ENCODE peak calls at places on chromosomes 7 and 10, in four cellular contexts. Z, C, U and G are unnamed samples.
A peak's percentile ranks its signal among the peaks of the same experiment; 100 is the strongest.

GRCh38 chr7:34269084-34269483 is 363.7 kb downstream of the BMPER start:
- DNase-seq in Z (no peak), C (no peak), U (no peak), G (no peak)

GRCh38 chr10:23186178-23186577 is 5.9 kb upstream of the PTF1A start:
- DNase-seq in Z (no peak), C (no peak), U (no peak), G (no peak)

GRCh38 chr10:129605266-129605985 is 138.4 kb downstream of the MGMT start:
- DNase-seq in Z (peak; percentile 45), C (no peak), U (no peak), G (no peak)

GRCh38 chr10:116109881-116110280 is 163.1 kb downstream of the GFRA1 start:
- DNase-seq in Z (no peak), C (no peak), U (no peak), G (no peak)

GRCh38 chr10:78528749-78529204 is 495.1 kb downstream of the RPS24 start:
- DNase-seq in Z (no peak), C (no peak), U (no peak), G (no peak)

GRCh38 chr7:105149827-105150226 is 135.8 kb downstream of the KMT2E start:
- DNase-seq in Z (no peak), C (peak; percentile 47), U (no peak), G (peak; percentile 69)

GRCh38 chr10:23094786-23095403 is 484 bp upstream of the MSRB2 start:
- DNase-seq in Z (no peak), C (peak; percentile 3), U (no peak), G (no peak)

GRCh38 chr7:42407311-42407710 is 170.3 kb upstream of the GLI3 start:
- DNase-seq in Z (no peak), C (no peak), U (no peak), G (no peak)

GRCh38 chr7:87325576-87326370 is 19.7 kb upstream of the CROT start:
- DNase-seq in Z (no peak), C (no peak), U (no peak), G (no peak)

GRCh38 chr7:50779427-50779826 is 3.3 kb downstream of the GRB10 start:
- DNase-seq in Z (no peak), C (no peak), U (no peak), G (no peak)

GRCh38 chr7:81445462-81445861 is 324.4 kb downstream of the HGF start:
- DNase-seq in Z (no peak), C (no peak), U (no peak), G (no peak)

GRCh38 chr10:79923669-79924068 is 25.2 kb downstream of the SFTPD start:
- DNase-seq in Z (no peak), C (no peak), U (no peak), G (no peak)

GRCh38 chr7:94472608-94473007 is 37.0 kb upstream of the CASD1 start:
- DNase-seq in Z (no peak), C (no peak), U (no peak), G (no peak)

GRCh38 chr7:2276107-2276506 is 34.1 kb downstream of the NUDT1 start:
- DNase-seq in Z (no peak), C (no peak), U (no peak), G (no peak)

GRCh38 chr10:121324678-121325213 is 273.5 kb downstream of the FGFR2 start:
- DNase-seq in Z (no peak), C (no peak), U (no peak), G (peak; percentile 65)

GRCh38 chr7:36045275-36045674 is 107.8 kb upstream of the EEPD1 start:
- DNase-seq in Z (no peak), C (no peak), U (no peak), G (no peak)